ENCODE peak calls at places on chromosomes 3 and 15, in ten cellular contexts. K is IMR-90; I is AG09309; J is progenitor cell of endocrine pancreas; B is fibroblast of the aortic adventitia; H is brain microvascular endothelial cell; X is sigmoid colon; C is CD8-positive, alpha-beta T cell; M is left lung; F is stomach. D is an unnamed sample.

GRCh38 chr15:87973456-87974215 is 282.9 kb downstream of the NTRK3 start:
- DNase-seq in K (no peak), I (no peak), J (no peak), B (peak; percentile 70), H (no peak), X (no peak), C (no peak), M (no peak), F (no peak), D (no peak)

GRCh38 chr3:56926513-56927282 is 124.9 kb upstream of the ARHGEF3 start:
- DNase-seq in K (peak; percentile 31), I (peak; percentile 54), J (no peak), B (peak; percentile 89), H (peak; percentile 77), X (no peak), C (no peak), M (no peak), F (no peak), D (no peak)

GRCh38 chr15:59203026-59203425 is 3.6 kb upstream of the LDHAL6B start:
- DNase-seq in K (no peak), I (no peak), J (no peak), B (no peak), H (no peak), X (no peak), C (no peak), M (no peak), F (no peak), D (no peak)

GRCh38 chr3:184604039-184604955 is 42.7 kb downstream of the EPHB3 start:
- DNase-seq in K (no peak), I (no peak), J (peak; percentile 53), B (no peak), H (no peak), X (peak; percentile 69), C (no peak), M (no peak), F (no peak), D (no peak)

GRCh38 chr3:128936341-128936740 is 56.9 kb downstream of the ACAD9 start:
- DNase-seq in K (no peak), I (no peak), J (no peak), B (no peak), H (no peak), X (no peak), C (no peak), M (no peak), F (no peak), D (no peak)

GRCh38 chr3:160921020-160921635 is 165.1 kb downstream of the PPM1L start:
- DNase-seq in K (peak; percentile 39), I (peak; percentile 8), J (no peak), B (peak; percentile 60), H (peak; percentile 53), X (no peak), C (no peak), M (no peak), F (peak; percentile 30), D (no peak)

GRCh38 chr3:132325103-132325606 is 7.9 kb downstream of the ACP3 start:
- DNase-seq in K (no peak), I (no peak), J (no peak), B (no peak), H (no peak), X (no peak), C (no peak), M (no peak), F (no peak), D (no peak)

GRCh38 chr3:106844638-106845037 is 532.6 kb upstream of the CCDC54 start:
- DNase-seq in K (no peak), I (no peak), J (no peak), B (no peak), H (no peak), X (no peak), C (no peak), M (no peak), F (no peak), D (no peak)

GRCh38 chr15:83858820-83859505 is 205.0 kb downstream of the ADAMTSL3 start:
- DNase-seq in K (peak; percentile 34), I (no peak), J (no peak), B (no peak), H (no peak), X (no peak), C (no peak), M (no peak), F (no peak), D (no peak)

GRCh38 chr15:83853232-83853631 is 199.3 kb downstream of the ADAMTSL3 start:
- DNase-seq in K (no peak), I (no peak), J (no peak), B (no peak), H (no peak), X (no peak), C (no peak), M (no peak), F (no peak), D (no peak)

GRCh38 chr15:83854314-83854713 is 200.4 kb downstream of the ADAMTSL3 start:
- DNase-seq in K (peak; percentile 37), I (no peak), J (no peak), B (no peak), H (peak; percentile 28), X (no peak), C (no peak), M (no peak), F (no peak), D (no peak)

GRCh38 chr15:83855956-83856355 is 202.0 kb downstream of the ADAMTSL3 start:
- DNase-seq in K (no peak), I (no peak), J (no peak), B (no peak), H (no peak), X (no peak), C (no peak), M (no peak), F (no peak), D (no peak)

GRCh38 chr15:83854950-83855707 is 201.2 kb downstream of the ADAMTSL3 start:
- DNase-seq in K (peak; percentile 41), I (no peak), J (no peak), B (peak; percentile 89), H (no peak), X (no peak), C (no peak), M (no peak), F (no peak), D (no peak)
- TF ChIP-seq CTCF in K (no peak), I (no peak), J (no peak), B (no peak), H (no peak), X (no peak), C (no peak), M (no peak), F (no peak), D (no peak)

DNA sequence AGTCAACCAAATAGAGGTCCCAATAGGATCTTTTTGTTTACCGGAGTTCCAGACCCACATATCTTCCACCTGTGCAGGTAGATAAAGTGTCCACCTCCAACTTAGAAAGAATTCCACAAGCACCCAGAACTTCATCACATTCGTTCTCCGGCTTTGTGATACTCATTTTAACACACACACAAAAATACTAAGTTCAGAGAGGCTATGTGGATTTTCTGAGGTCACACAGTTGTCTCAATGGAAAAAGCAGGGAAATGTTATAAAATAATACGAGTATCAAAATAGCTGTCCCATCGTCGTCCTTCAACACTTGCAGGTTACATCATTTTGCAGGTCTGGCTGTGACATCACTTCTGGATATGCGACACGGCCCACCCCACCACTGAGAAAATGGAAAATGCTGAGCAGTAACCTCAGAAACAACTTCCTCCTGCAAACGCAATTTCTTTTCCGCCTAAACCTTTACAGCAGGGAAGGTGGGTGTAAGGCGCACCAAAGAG is 137.6 kb downstream of the TMCO5A start:
- DNase-seq in K (no peak), I (no peak), J (no peak), B (no peak), H (no peak), X (peak; percentile 70), C (no peak), M (no peak), F (no peak), D (no peak)
- TF ChIP-seq CTCF in K (no peak), I (no peak), J (no peak), B (no peak), H (no peak), X (no peak), C (no peak), M (no peak), F (no peak), D (no peak)

DNA sequence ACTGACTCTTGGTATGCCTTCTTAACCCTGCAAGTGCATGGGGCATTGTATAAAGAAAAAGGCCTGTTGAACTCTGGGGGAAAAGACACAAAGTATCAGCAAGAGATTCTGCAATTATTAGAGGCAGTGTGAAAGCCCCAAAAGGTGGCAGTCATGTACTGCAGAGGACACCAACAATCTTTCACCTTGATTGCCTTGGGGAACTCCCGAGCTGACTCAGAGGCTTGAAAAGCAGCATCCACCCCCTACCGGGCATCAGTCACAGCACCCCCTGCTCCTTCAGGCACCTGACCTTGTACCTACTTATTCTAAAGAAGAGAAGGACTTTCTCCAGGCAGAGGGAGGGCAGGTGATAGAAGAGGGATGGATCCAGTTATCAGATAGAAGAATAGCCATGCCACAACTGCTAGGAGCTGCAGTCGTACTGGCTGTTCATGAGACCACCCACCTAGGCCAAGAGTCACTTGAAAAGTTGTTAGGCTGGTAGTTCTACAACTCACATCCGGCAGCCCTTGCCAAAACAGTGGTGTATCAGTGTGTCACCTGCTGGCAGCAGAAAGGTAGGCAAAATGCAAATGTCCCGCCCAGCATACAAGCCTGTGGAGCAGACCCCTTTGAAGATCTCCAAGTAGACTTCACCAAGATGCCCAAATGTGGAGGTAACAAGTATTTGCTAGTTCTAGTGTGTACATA is 241.6 kb upstream of the CNTN6 start:
- DNase-seq in K (no peak), I (no peak), J (no peak), B (no peak), H (no peak), X (no peak), C (no peak), M (no peak), F (no peak), D (no peak)
- TF ChIP-seq CTCF in K (no peak), I (no peak), J (no peak), B (no peak), H (peak; percentile 14), X (no peak), C (no peak), M (no peak), F (no peak), D (no peak)

GRCh38 chr15:74749832-74750231 is 1.2 kb downstream of the CYP1A2 start:
- DNase-seq in K (no peak), I (no peak), J (no peak), B (no peak), H (no peak), X (no peak), C (no peak), M (no peak), F (no peak), D (no peak)

GRCh38 chr15:74752011-74752410 is 3.4 kb downstream of the CYP1A2 start:
- DNase-seq in K (no peak), I (no peak), J (no peak), B (no peak), H (no peak), X (no peak), C (no peak), M (no peak), F (no peak), D (no peak)

GRCh38 chr15:74750759-74751158 is 2.1 kb downstream of the CYP1A2 start:
- DNase-seq in K (no peak), I (no peak), J (no peak), B (no peak), H (no peak), X (no peak), C (no peak), M (no peak), F (no peak), D (no peak)

GRCh38 chr15:74746389-74746788 is 2.3 kb upstream of the CYP1A2 start:
- DNase-seq in K (no peak), I (no peak), J (no peak), B (no peak), H (no peak), X (no peak), C (no peak), M (no peak), F (no peak), D (no peak)

DNA sequence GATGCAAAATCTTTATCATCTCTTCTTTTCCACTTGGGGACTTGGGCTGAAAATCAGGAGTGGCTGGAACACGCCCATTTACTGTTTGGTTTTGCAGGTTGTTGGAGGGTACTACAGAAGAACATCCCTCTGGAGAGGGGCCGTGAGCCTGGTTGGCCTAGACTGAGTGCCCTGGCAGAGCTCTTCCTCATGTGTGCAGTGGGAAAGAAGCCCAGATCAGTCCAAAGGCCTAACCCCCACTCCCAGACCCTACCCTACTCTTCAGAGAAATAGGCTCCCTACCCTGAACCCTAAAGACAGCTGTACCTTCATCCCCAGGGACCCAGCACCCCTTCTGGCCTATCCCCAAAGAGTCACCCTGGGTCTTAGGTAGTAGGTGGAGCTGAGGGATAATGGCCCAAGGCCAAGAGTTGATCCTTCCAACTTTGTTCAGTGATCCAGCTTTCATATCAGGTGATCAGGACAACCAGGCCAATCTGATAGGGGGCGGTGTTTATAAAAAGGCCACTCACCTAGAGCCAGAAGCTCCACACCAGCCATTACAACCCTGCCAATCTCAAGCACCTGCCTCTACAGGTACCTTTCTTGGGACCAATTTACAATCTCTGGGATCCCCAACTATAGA is at the start of gene CYP1A2:
- DNase-seq in K (no peak), I (no peak), J (no peak), B (no peak), H (no peak), X (no peak), C (no peak), M (no peak), F (no peak), D (no peak)
- TF ChIP-seq CTCF in K (no peak), I (no peak), J (no peak), B (no peak), H (no peak), X (no peak), C (no peak), M (no peak), F (no peak), D (no peak)

D was measured in D721Med.